ENCODE peak calls at places on chromosomes 6 and 20, in seven cellular contexts. J, C, L, F, H, D and Y are unnamed samples.

GRCh38 chr6:123062645-123063044 is 66.6 kb downstream of the CLVS2 start:
- DNase-seq in L (no peak), C (no peak), F (no peak), J (no peak), D (no peak), H (no peak), Y (no peak)

GRCh38 chr6:43770417-43771209 is 602 bp downstream of the VEGFA start:
- DNase-seq in H (peak; percentile 87), C (peak; percentile 79), L (peak; percentile 45), F (no peak), J (peak; percentile 57), D (peak; percentile 47), Y (peak; percentile 49)

GRCh38 chr6:163872335-163872734 is 457.8 kb downstream of the QKI start:
- DNase-seq in D (no peak), L (no peak), C (no peak), H (no peak), J (no peak), F (no peak), Y (no peak)

GRCh38 chr20:17636523-17637412 is 45.3 kb downstream of the RRBP1 start:
- DNase-seq in C (no peak), J (no peak), F (no peak), D (no peak), H (no peak), L (no peak), Y (peak; percentile 81)

GRCh38 chr6:1436334-1437306 is 47.2 kb downstream of the FOXF2 start:
- DNase-seq in J (no peak), H (no peak), C (peak; percentile 42), F (peak; percentile 84), D (peak; percentile 62), L (peak; percentile 10), Y (no peak)

GRCh38 chr6:3139090-3139903 is 18.0 kb downstream of the TUBB2A start:
- DNase-seq in H (no peak), D (no peak), F (no peak), C (peak; percentile 50), L (no peak), J (peak; percentile 40), Y (peak; percentile 37)

GRCh38 chr20:60474385-60474910 is 516.2 kb downstream of the CDH26 start:
- DNase-seq in C (no peak), L (no peak), H (no peak), D (no peak), F (no peak), J (no peak), Y (no peak)

GRCh38 chr6:141152951-141153350 is 979.8 kb upstream of the GJE1 start:
- DNase-seq in C (no peak), H (no peak), F (no peak), D (no peak), J (no peak), L (no peak), Y (no peak)

GRCh38 chr20:10550204-10551118 is 115.4 kb downstream of the SLX4IP start:
- DNase-seq in L (no peak), F (no peak), C (no peak), H (no peak), J (no peak), D (no peak), Y (no peak)

GRCh38 chr6:43983632-43984031 is 143.6 kb downstream of the MRPL14 start:
- DNase-seq in J (no peak), L (no peak), C (no peak), H (peak; percentile 29), D (no peak), F (no peak), Y (peak; percentile 88)

GRCh38 chr6:163815796-163816195 is 401.3 kb downstream of the QKI start:
- DNase-seq in J (no peak), H (no peak), L (no peak), C (no peak), F (no peak), D (no peak), Y (no peak)

GRCh38 chr20:63027425-63028389 is 20.9 kb upstream of the BHLHE23 start:
- DNase-seq in D (peak; percentile 80), J (no peak), L (no peak), F (no peak), C (no peak), H (peak; percentile 57), Y (peak; percentile 30)

GRCh38 chr6:122322824-122323223 is 76.6 kb upstream of the HSF2 start:
- DNase-seq in F (no peak), H (no peak), J (no peak), L (no peak), C (no peak), D (no peak), Y (no peak)

GRCh38 chr6:11076540-11076939 is 17.1 kb upstream of the SMIM13 start:
- DNase-seq in L (no peak), H (no peak), F (no peak), C (no peak), J (no peak), D (no peak), Y (no peak)

GRCh38 chr6:35087361-35088280 is 53.5 kb downstream of the TCP11 start:
- DNase-seq in J (no peak), F (no peak), C (peak; percentile 44), L (no peak), D (no peak), H (no peak), Y (no peak)